ENCODE peak calls at places on chromosomes 5 and 9, in four cellular contexts. S is NCI-H1694 treated with DMSO at 0.1 percent for 48 hours, Y is HCT116, A is HFFc6. B is an unnamed sample.

GRCh38 chr9:113738898-113739604 is 137.1 kb upstream of the ZNF618 start:
- DNase-seq in S (no peak), Y (no peak), A (no peak), B (no peak)

GRCh38 chr5:92758552-92758951 is 822.5 kb downstream of the NR2F1-AS1 start:
- DNase-seq in S (no peak), Y (no peak), A (peak), B (peak)

GRCh38 chr5:176656467-176656990 is 9.2 kb downstream of the TSPAN17 start:
- DNase-seq in S (no peak), Y (no peak), A (no peak), B (no peak)

GRCh38 chr5:172453206-172453985 is 929 bp downstream of the SH3PXD2B start:
- DNase-seq in S (peak), Y (peak), A (peak), B (peak)

GRCh38 chr5:3101561-3101960 is 350.1 kb upstream of the IRX2 start:
- DNase-seq in S (no peak), Y (no peak), A (no peak), B (no peak)

GRCh38 chr9:99385814-99386279 is 163.8 kb downstream of the SEC61B start:
- DNase-seq in S (no peak), Y (peak), A (peak), B (peak)

GRCh38 chr5:392431-392988 is 50.5 kb upstream of the EXOC3 start:
- DNase-seq in S (no peak), Y (peak), A (no peak), B (no peak)

GRCh38 chr5:142798099-142798768 is 28.1 kb downstream of the ARHGAP26 start:
- DNase-seq in S (no peak), Y (no peak), A (no peak), B (no peak)

GRCh38 chr9:71349218-71349617 is 227.8 kb upstream of the TRPM3 start:
- DNase-seq in S (no peak), Y (no peak), A (peak), B (peak)

GRCh38 chr9:112914524-112914923 is 23.8 kb upstream of the SLC46A2 start:
- DNase-seq in S (no peak), Y (no peak), A (no peak), B (no peak)

GRCh38 chr5:88190106-88190834 is 78.4 kb downstream of the TMEM161B start:
- DNase-seq in S (no peak), Y (no peak), A (no peak), B (no peak)

GRCh38 chr9:18324928-18325327 is 149.0 kb upstream of the ADAMTSL1 start:
- DNase-seq in S (no peak), Y (no peak), A (no peak), B (no peak)

GRCh38 chr5:170861855-170862766 is at the start of gene RANBP17:
- DNase-seq in S (peak), Y (peak), A (peak), B (peak)

GRCh38 chr5:163193886-163194285 is 243.5 kb upstream of the CCNG1 start:
- DNase-seq in S (no peak), Y (no peak), A (no peak), B (no peak)

GRCh38 chr9:71762900-71763653 is 5.2 kb downstream of the CEMIP2 start:
- DNase-seq in S (no peak), Y (no peak), A (peak), B (peak)

GRCh38 chr9:123225374-123225813 is 43.0 kb downstream of the STRBP start:
- DNase-seq in S (peak), Y (peak), A (peak), B (peak)

GRCh38 chr9:127154390-127155191 is 32.2 kb upstream of the ANGPTL2 start:
- DNase-seq in S (no peak), Y (no peak), A (peak), B (peak)

GRCh38 chr9:124392254-124392653 is 23.0 kb downstream of the PSMB7 start:
- DNase-seq in S (no peak), Y (no peak), A (no peak), B (no peak)

GRCh38 chr5:1002836-1003235 is 5.8 kb upstream of the NKD2 start:
- DNase-seq in S (no peak), Y (no peak), A (no peak), B (no peak)

GRCh38 chr9:76887951-76888350 is 18.0 kb downstream of the PRUNE2 start:
- DNase-seq in S (no peak), Y (no peak), A (no peak), B (no peak)

GRCh38 chr9:115531410-115532130 is 413.6 kb upstream of the TNC start:
- DNase-seq in S (no peak), Y (no peak), A (peak), B (peak)

GRCh38 chr9:122113574-122113973 is 20.5 kb upstream of the TTLL11 start:
- DNase-seq in S (no peak), Y (no peak), A (no peak), B (no peak)

GRCh38 chr5:73759771-73760170 is 133.8 kb downstream of the ARHGEF28 start:
- DNase-seq in S (no peak), Y (no peak), A (no peak), B (no peak)

GRCh38 chr5:150323092-150323491 is 20.4 kb upstream of the ARSI start:
- DNase-seq in S (no peak), Y (no peak), A (peak), B (no peak)

GRCh38 chr5:172679621-172680212 is 38.7 kb downstream of the NEURL1B start:
- DNase-seq in S (no peak), Y (no peak), A (no peak), B (no peak)